ENCODE peak calls at places on chromosomes 3 and 15, in seven cellular contexts. O is OCI-LY7, V is RWPE2, G is lung, X is psoas muscle, P is epithelial cell of proximal tubule, M is brain microvascular endothelial cell. T is an unnamed sample.

GRCh38 chr3:136802481-136802996 is 16.4 kb upstream of the SLC35G2 start:
- DNase-seq in O (no peak), V (no peak), G (no peak), X (no peak), P (no peak), M (peak; percentile 30), T (no peak)

GRCh38 chr3:105976211-105976610 is 107.4 kb upstream of the CBLB start:
- DNase-seq in O (no peak), V (no peak), G (no peak), X (no peak), P (no peak), M (no peak), T (no peak)

GRCh38 chr3:185766645-185767323 is 58.1 kb downstream of the IGF2BP2 start:
- DNase-seq in O (no peak), V (no peak), G (no peak), X (no peak), P (no peak), M (no peak), T (no peak)

GRCh38 chr15:42510258-42511009 is 15.0 kb downstream of the SNAP23 start:
- DNase-seq in O (no peak), V (no peak), G (no peak), X (no peak), P (no peak), M (no peak), T (no peak)

GRCh38 chr3:155334897-155335883 is 41.7 kb upstream of the STRIT1 start:
- DNase-seq in O (peak; percentile 26), V (no peak), G (no peak), X (no peak), P (no peak), M (no peak), T (no peak)

GRCh38 chr3:111890051-111890580 is 31.1 kb downstream of the PHLDB2 start:
- DNase-seq in O (no peak), V (no peak), G (no peak), X (no peak), P (no peak), M (no peak), T (no peak)

GRCh38 chr3:3074551-3075257 is 35.5 kb downstream of the IL5RA start:
- DNase-seq in O (no peak), V (no peak), G (no peak), X (no peak), P (no peak), M (no peak), T (no peak)

GRCh38 chr15:70156781-70157261 is 59.1 kb upstream of the TLE3 start:
- DNase-seq in O (no peak), V (no peak), G (no peak), X (peak; percentile 89), P (no peak), M (no peak), T (no peak)

GRCh38 chr3:33229947-33230346 is 11.3 kb upstream of the SUSD5 start:
- DNase-seq in O (no peak), V (no peak), G (no peak), X (no peak), P (no peak), M (no peak), T (no peak)

GRCh38 chr3:40719660-40720287 is 195.0 kb downstream of the ZNF621 start:
- DNase-seq in O (no peak), V (no peak), G (peak; percentile 37), X (no peak), P (no peak), M (no peak), T (no peak)

GRCh38 chr3:134426660-134427181 is 52.5 kb upstream of the AMOTL2 start:
- DNase-seq in O (no peak), V (no peak), G (no peak), X (peak; percentile 57), P (no peak), M (peak; percentile 79), T (no peak)

GRCh38 chr3:161104561-161105551 is at the start of gene B3GALNT1:
- DNase-seq in O (no peak), V (no peak), G (peak; percentile 56), X (peak; percentile 65), P (no peak), M (peak; percentile 32), T (peak; percentile 19)

GRCh38 chr15:58773024-58773423 is 1.9 kb downstream of the MINDY2 start:
- DNase-seq in O (no peak), V (no peak), G (no peak), X (no peak), P (no peak), M (no peak), T (no peak)

GRCh38 chr15:56320861-56321260 is 44.4 kb upstream of the TEX9 start:
- DNase-seq in O (no peak), V (no peak), G (no peak), X (no peak), P (no peak), M (no peak), T (no peak)

GRCh38 chr15:99564221-99565030 is 1.4 kb upstream of the MEF2A start:
- DNase-seq in O (peak; percentile 46), V (no peak), G (no peak), X (peak; percentile 59), P (no peak), M (no peak), T (no peak)

GRCh38 chr15:71572452-71573053 is 237.8 kb upstream of the NR2E3 start:
- DNase-seq in O (no peak), V (peak; percentile 86), G (peak; percentile 68), X (no peak), P (no peak), M (peak; percentile 20), T (no peak)

GRCh38 chr3:71504250-71505036 is 79.1 kb downstream of the FOXP1 start:
- DNase-seq in O (no peak), V (peak; percentile 70), G (no peak), X (no peak), P (peak; percentile 89), M (peak; percentile 97), T (no peak)

GRCh38 chr15:26101443-26101842 is 238.3 kb upstream of the ATP10A start:
- DNase-seq in O (no peak), V (no peak), G (no peak), X (no peak), P (no peak), M (no peak), T (no peak)

GRCh38 chr15:90054618-90055097 is 47.6 kb downstream of the IDH2 start:
- DNase-seq in O (no peak), V (no peak), G (no peak), X (no peak), P (no peak), M (no peak), T (no peak)

GRCh38 chr3:70519913-70520659 is 207.6 kb upstream of the MDFIC2 start:
- DNase-seq in O (no peak), V (no peak), G (no peak), X (no peak), P (no peak), M (peak; percentile 49), T (no peak)

GRCh38 chr3:153978023-153978422 is 143.2 kb upstream of the ARHGEF26 start:
- DNase-seq in O (no peak), V (no peak), G (no peak), X (no peak), P (no peak), M (no peak), T (no peak)

DNA sequence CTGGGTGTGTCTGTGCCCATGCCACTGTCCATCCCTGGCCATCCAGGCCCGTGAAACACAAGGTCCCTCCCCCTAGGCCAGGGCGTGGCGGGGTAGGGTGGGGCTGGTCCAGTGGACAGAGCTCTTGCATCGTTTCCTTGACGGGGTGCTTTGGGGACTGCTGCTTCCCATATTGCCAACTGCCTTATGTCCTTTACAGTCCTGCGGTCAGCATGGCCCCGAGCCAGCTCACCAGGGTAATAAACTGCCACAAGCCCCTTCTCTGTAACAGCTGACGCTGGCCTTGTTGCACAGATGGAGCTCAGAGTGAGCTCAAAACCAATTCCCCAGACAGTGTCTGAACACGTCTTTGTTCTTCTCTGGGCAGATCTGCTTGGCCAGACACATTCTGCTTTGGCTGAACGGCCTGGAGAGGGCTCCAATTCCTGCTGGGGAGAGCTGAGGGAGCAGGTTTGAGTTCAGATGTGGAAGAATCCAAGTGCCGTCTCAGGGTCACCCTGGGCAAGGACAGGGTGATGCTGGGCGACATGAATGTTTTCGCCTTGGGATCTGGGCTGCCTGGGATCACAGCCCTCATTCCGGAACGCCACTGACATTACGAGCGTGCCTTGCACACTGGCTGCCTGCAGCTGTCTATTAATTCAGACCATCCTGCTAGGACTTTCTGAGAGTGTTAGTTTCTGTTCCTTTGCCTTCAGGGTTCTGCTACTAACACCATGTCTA is 51.5 kb downstream of the RGMA start:
- DNase-seq in O (no peak), V (peak; percentile 72), G (no peak), X (peak; percentile 86), P (no peak), M (peak; percentile 25), T (no peak)
- TF ChIP-seq CTCF in O (no peak), V (peak; percentile 36), G (no peak), X (peak; percentile 20), P (no peak), M (peak; percentile 47), T (no peak)

DNA sequence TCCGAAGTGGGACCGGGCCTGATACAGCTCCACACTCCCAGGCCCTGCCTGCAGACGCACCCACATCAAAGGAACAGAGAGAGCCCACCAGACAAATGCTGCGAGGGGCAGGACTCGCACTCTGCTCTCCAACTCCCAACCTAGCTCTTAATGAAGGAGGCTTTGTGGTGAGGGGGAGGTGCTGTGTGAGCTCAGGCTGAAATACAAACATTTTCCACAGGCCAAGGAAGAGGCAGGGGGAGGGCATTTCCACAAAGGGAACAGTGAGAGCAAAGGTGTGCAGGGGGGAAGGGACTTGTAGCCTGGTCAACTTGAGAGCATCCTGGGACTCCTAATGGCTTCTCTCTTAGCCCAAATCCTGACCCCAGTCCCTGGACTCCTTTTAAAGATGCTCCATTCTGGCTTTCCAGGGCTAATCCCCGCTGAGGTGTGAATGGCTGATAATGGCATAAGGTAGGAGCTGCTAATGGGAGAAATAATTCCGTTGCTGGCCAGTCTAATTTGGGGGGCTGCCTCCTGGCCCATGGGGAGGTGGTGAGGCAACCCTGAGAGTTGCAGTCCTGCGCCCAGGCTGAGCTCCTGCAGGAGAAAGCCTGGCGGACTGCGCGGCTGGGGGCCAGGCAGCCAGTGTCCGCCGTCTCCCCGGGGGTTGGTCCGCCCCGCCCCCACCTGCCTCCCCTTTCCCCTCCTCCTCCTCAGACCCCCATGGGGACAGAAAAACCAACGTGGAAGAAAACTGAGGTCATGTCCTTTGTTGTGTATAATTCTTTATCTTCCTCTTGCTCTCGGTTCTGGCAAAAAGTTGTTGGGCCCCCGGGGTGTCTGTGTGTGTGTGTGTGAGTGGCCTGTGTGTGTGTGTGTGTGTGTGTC is 9.5 kb downstream of the LINGO1 start:
- DNase-seq in O (no peak), V (no peak), G (no peak), X (no peak), P (no peak), M (no peak), T (no peak)
- H3K4me3 ChIP-seq in O (no peak overlapping the region), V (no peak overlapping the region), G (no peak overlapping the region), X (no peak overlapping the region), P (no peak overlapping the region), M (no peak overlapping the region), T (no peak overlapping the region)

DNA sequence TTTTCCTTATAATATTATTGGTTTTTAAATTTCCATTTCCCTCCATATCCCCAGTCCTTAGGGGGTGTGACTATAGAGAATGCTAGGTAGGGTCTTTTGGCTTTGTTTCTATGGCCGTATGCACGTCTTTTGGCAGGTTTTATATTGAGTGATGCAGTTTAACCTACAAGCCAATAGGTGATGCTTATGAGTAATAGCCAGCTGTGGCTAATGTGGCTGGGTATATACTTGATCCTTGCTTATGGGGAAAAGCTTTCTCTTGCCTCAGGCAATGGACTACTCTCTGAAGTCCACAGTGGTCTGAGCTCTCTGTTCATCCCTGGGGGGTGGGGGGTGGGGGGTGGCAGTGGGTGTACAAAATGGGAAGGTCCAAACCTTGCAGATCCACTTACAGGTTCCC is 223.9 kb downstream of the MFSD1 start:
- DNase-seq in O (no peak), V (no peak), G (no peak), X (no peak), P (no peak), M (no peak), T (no peak)
- TF ChIP-seq CTCF in O (no peak), V (no peak), G (no peak), X (no peak), P (no peak), M (no peak), T (no peak)

GRCh38 chr3:79015854-79016253 is 751.9 kb downstream of the ROBO1 start:
- DNase-seq in O (no peak), V (no peak), G (no peak), X (no peak), P (no peak), M (no peak), T (no peak)
- H3K4me3 ChIP-seq in O (no peak overlapping the region), V (no peak overlapping the region), G (no peak overlapping the region), X (peak overlapping the region; percentile 90), P (no peak overlapping the region), M (no peak overlapping the region), T (no peak overlapping the region)

T was measured in mucosa of descending colon.